ENCODE peak calls at places on chromosome 19, in four cellular contexts. One of them, this sample, is unnamed.

GRCh38 chr19:49520705-49521319 is 7.0 kb upstream of the RCN3 start:
- DNase-seq in EH: no peak
- DNase-seq in frontal cortex: no peak
- DNase-seq in left ventricle myocardium superior: no peak
- DNase-seq in this sample: no peak

GRCh38 chr19:30333291-30334065 is 38.7 kb upstream of the ZNF536 start:
- DNase-seq in EH: no peak
- DNase-seq in left ventricle myocardium superior: no peak
- DNase-seq in frontal cortex: no peak
- DNase-seq in this sample: no peak

GRCh38 chr19:46924874-46925547 is 64.2 kb downstream of the ARHGAP35 start:
- DNase-seq in frontal cortex: no peak
- DNase-seq in EH: peak; percentile 66
- DNase-seq in left ventricle myocardium superior: no peak
- DNase-seq in this sample: no peak

GRCh38 chr19:1318678-1319471 is 33.2 kb downstream of the EFNA2 start:
- DNase-seq in frontal cortex: no peak
- DNase-seq in EH: no peak
- DNase-seq in left ventricle myocardium superior: no peak
- DNase-seq in this sample: no peak

GRCh38 chr19:55652311-55653078 is 2.3 kb upstream of the U2AF2 start:
- DNase-seq in frontal cortex: no peak
- DNase-seq in EH: no peak
- DNase-seq in left ventricle myocardium superior: peak; percentile 59
- DNase-seq in this sample: no peak

GRCh38 chr19:55206664-55207500 is 2.4 kb downstream of the PTPRH start:
- DNase-seq in EH: peak; percentile 95
- DNase-seq in left ventricle myocardium superior: peak; percentile 85
- DNase-seq in frontal cortex: peak; percentile 77
- DNase-seq in this sample: peak; percentile 92

GRCh38 chr19:55365245-55365644 is 2.2 kb upstream of the GARIN5B start:
- DNase-seq in left ventricle myocardium superior: no peak
- DNase-seq in EH: no peak
- DNase-seq in frontal cortex: no peak
- DNase-seq in this sample: no peak

GRCh38 chr19:41367848-41368301 is 3.9 kb upstream of the B9D2 start:
- DNase-seq in left ventricle myocardium superior: no peak
- DNase-seq in frontal cortex: no peak
- DNase-seq in EH: peak; percentile 96
- DNase-seq in this sample: peak; percentile 95

GRCh38 chr19:45382426-45382825 is 12.1 kb upstream of the ERCC2 start:
- DNase-seq in EH: no peak
- DNase-seq in left ventricle myocardium superior: no peak
- DNase-seq in frontal cortex: no peak
- DNase-seq in this sample: no peak

GRCh38 chr19:17293605-17294004 is 9.6 kb downstream of the ABHD8 start:
- DNase-seq in left ventricle myocardium superior: no peak
- DNase-seq in EH: no peak
- DNase-seq in frontal cortex: no peak
- DNase-seq in this sample: no peak

GRCh38 chr19:33444993-33445751 is 71.7 kb downstream of the CEBPG start:
- DNase-seq in left ventricle myocardium superior: no peak
- DNase-seq in frontal cortex: no peak
- DNase-seq in EH: no peak
- DNase-seq in this sample: no peak

GRCh38 chr19:11142528-11143171 is 12.9 kb downstream of the SPC24 start:
- DNase-seq in left ventricle myocardium superior: peak; percentile 96
- DNase-seq in EH: peak; percentile 97
- DNase-seq in frontal cortex: peak; percentile 75
- DNase-seq in this sample: peak; percentile 93

GRCh38 chr19:40592170-40592569 is 9.0 kb upstream of the LTBP4 start:
- DNase-seq in left ventricle myocardium superior: no peak
- DNase-seq in EH: peak; percentile 69
- DNase-seq in frontal cortex: no peak
- DNase-seq in this sample: peak; percentile 90

GRCh38 chr19:55657004-55657747 is 2.3 kb downstream of the U2AF2 start:
- DNase-seq in left ventricle myocardium superior: no peak
- DNase-seq in frontal cortex: no peak
- DNase-seq in EH: peak; percentile 20
- DNase-seq in this sample: peak; percentile 41

GRCh38 chr19:45255611-45256157 is 4.6 kb downstream of the MARK4 start:
- DNase-seq in left ventricle myocardium superior: no peak
- DNase-seq in EH: no peak
- DNase-seq in frontal cortex: no peak
- DNase-seq in this sample: no peak